ENCODE peak calls at places on chromosomes 2 and 18, in six cellular contexts. P is MM.1S, X is fibroblast of lung, S is PC-3, Z is HCT116, A is GM12878. B is an unnamed sample. For H3K36me3, the result is how much of the 10 kb centered on the place peaks cover.

GRCh38 chr2:236088368-236089057 is 79.7 kb downstream of the GBX2 start:
- DNase-seq in S (peak), P (no peak), X (no peak), Z (no peak), A (no peak), B (no peak)

GRCh38 chr18:57961876-57962505 is 82.0 kb upstream of the NEDD4L start:
- DNase-seq in P (no peak), Z (no peak), S (peak), A (no peak), X (no peak), B (peak)

GRCh38 chr2:195280024-195280423 is 377.0 kb upstream of the SLC39A10 start:
- DNase-seq in Z (no peak), S (no peak), A (no peak), P (no peak), X (peak), B (no peak)

GRCh38 chr2:224449212-224450147 is 47.6 kb upstream of the FAM124B start:
- DNase-seq in P (no peak), A (no peak), Z (peak), S (peak), X (peak), B (no peak)

GRCh38 chr18:56873441-56874140 is 222.4 kb downstream of the WDR7 start:
- DNase-seq in Z (no peak), S (no peak), X (no peak), P (peak), A (no peak), B (no peak)

GRCh38 chr18:49021433-49022129 is 70.8 kb upstream of the SMAD7 start:
- DNase-seq in Z (peak), S (peak), X (peak), P (peak), A (peak), B (no peak)

GRCh38 chr2:70301344-70302194 is at the start of gene FAM136A:
- DNase-seq in Z (peak), S (peak), P (peak), A (peak), X (peak), B (peak)

GRCh38 chr18:29225351-29225750 is 1048.4 kb upstream of the CDH2 start:
- DNase-seq in S (no peak), Z (no peak), A (no peak), X (no peak), P (no peak), B (peak)

GRCh38 chr2:19357383-19358241 is 811 bp downstream of the OSR1 start:
- DNase-seq in X (peak), Z (no peak), A (no peak), P (no peak), S (peak), B (no peak)

GRCh38 chr18:13369756-13370510 is 151.4 kb downstream of the LDLRAD4 start:
- DNase-seq in A (no peak), P (no peak), Z (no peak), X (no peak), S (no peak), B (peak)

GRCh38 chr18:53025247-53025646 is 685.2 kb downstream of the DCC start:
- DNase-seq in Z (no peak), P (no peak), X (no peak), S (no peak), A (no peak), B (no peak)

GRCh38 chr2:160402997-160403979 is 90.3 kb downstream of the RBMS1 start:
- DNase-seq in S (no peak), X (peak), Z (peak), P (no peak), A (no peak), B (peak)

GRCh38 chr2:240479561-240479960 is 44.1 kb downstream of the GPC1 start:
- DNase-seq in X (no peak), A (no peak), P (no peak), S (no peak), Z (no peak), B (no peak)

GRCh38 chr2:132766573-132766972 is 96.6 kb upstream of the LYPD1 start:
- DNase-seq in A (no peak), X (no peak), S (no peak), P (no peak), Z (no peak), B (peak)

GRCh38 chr2:15561574-15562344 is 625 bp upstream of the NBAS start:
- DNase-seq in Z (no peak), S (peak), P (no peak), A (no peak), X (peak), B (peak)

GRCh38 chr2:5236308-5236707 is 455.9 kb upstream of the SOX11 start:
- DNase-seq in P (no peak), S (no peak), A (no peak), Z (no peak), X (no peak), B (no peak)

GRCh38 chr2:196336715-196337617 is 165.6 kb upstream of the STK17B start:
- DNase-seq in P (peak), S (peak), A (peak), Z (no peak), X (peak), B (no peak)

GRCh38 chr2:8525582-8526402 is 156.1 kb upstream of the ID2 start:
- DNase-seq in A (peak), X (peak), Z (no peak), S (peak), P (peak), B (peak)

GRCh38 chr2:134522436-134522835 is 196.4 kb downstream of the TMEM163 start:
- DNase-seq in A (no peak), S (no peak), P (no peak), X (no peak), Z (no peak), B (no peak)

GRCh38 chr18:24009651-24010333 is 4.8 kb upstream of the TTC39C start:
- DNase-seq in S (no peak), X (no peak), Z (no peak), P (peak), A (peak), B (no peak)

GRCh38 chr2:80548469-80548868 is 243.9 kb upstream of the LRRTM1 start:
- DNase-seq in Z (no peak), A (no peak), P (no peak), X (no peak), S (no peak), B (no peak)

GRCh38 chr2:27891820-27892105 is 1.2 kb downstream of the BABAM2 start:
- DNase-seq in A (no peak), P (no peak), Z (no peak), X (peak), S (peak), B (peak)

DNA sequence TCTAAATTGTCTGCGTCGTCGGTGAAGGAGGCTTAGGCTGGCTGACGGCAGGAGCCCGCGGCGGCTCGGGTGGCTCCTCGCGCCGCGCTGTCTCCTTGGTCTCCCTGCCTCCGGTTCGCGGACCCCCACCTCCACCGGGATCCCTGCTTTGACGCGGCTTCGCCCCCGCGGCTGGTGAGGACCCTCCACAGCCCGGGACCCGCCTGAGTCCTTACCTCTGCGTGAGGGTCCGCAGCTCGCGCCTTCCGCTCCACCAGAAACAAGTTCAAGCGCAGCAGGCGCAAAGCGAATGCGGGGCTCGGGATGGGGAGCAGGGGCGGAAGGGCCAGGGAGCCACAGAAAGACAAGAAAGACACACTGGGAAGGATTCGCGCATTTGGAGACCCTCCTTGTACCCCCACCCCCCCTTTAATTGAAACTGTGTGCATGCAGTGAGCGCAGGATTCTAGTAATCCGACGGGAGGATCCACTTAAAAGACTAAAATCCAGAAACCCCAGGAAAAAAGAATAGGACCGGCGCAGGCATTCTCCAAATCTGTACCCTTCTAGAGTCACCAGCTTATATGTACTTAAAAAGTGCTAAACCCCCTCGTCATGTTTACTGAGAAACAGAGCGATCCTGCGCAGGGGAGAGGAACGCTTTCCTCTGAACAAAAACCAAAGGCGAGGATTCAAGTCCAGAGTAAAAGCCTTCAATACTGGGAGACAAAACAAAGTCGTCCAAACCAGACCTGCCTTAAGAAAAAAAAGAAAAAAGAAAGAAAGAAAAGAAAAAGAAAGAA is 3.8 kb downstream of the PTGR3 start:
- DNase-seq in X (no peak), S (no peak), Z (no peak), P (no peak), A (no peak), B (no peak)
- TF ChIP-seq EZH2 in X (no peak), S (no peak), Z (no peak), P (no peak), A (no peak), B (peak)

DNA sequence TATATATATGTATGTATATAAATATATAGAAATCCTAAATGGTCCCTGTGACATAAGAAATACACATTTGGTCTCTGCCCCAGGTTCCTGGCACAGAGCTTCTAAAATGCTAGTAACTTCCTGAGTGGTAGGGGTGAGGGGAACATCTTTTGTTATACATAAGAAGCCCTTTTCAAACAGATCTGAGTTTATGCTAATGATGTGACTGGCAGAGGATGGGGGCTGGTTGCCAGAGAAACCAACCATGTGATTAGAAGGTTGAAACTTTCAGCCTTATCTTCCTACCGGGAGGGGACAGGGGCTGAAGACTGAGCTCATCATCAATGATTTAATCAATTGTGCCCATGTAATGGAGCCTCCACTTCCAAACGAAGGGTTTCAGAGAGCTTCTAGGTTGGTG is 16.3 kb downstream of the MFSD2B start:
- DNase-seq in X (no peak), P (no peak), A (no peak), S (no peak), Z (no peak), B (no peak)
- H3K36me3 ChIP-seq in X (under half), P (under half), A (under half), S (under half), Z (under half), B (under half)

DNA sequence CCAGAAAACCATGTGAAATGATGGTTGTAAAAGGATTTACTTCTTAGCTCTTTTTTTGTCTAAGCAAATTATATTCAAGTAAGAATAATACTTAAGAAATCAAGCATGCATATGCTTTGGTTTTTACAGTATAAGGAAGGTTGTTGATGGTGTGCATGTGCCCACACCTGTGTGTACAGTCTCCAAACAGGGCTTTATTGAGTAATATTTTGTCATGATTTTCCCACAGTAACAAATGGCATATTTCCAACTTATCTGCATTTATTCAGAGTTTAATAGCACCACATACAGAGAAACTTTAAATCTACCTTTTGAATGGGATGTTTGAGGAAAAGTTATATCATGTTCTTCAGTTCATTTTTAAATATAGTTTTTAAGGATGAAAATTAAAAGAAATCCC is 76.5 kb upstream of the DSG1 start:
- DNase-seq in A (no peak), P (no peak), Z (no peak), S (peak), X (no peak), B (no peak)
- H3K9ac ChIP-seq in A (no peak), P (no peak), Z (peak), S (peak), X (no peak), B (no peak)

DNA sequence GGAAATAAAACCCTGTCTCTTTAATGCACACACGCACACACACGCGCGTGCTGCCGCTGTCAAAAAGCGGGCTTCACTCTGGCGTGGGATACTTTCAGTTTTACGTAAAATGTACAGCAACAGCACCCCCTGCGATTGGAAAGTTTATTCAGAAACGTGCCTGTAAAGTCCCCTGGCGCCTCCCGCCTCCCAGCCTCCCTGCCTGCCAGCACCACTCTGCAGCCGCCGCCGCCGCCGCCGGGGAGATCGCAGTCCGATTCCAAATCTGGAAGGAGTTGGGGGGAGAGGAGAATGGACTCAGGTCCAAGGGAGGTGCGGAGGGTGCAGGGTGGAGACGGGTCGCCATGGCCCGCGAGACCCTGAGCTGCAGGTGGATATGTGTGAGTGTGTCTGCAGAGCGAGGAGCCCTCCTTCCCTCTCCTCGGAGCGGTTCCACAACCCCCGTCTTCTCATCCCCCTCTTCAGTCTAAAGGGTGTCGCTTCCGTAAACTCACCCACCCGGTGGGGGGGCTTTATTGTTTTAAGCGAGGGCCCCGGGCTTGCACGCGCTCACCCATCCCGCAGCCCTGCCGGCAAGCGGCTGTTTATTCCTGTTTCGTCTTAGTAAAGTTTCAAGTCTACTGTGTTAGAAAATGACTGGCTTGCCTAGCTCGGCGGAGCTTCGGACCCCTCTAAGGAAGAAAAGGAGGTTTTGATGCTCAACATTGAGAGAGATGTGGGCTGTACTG is 1.8 kb upstream of the BCL11A start:
- DNase-seq in Z (peak), S (peak), A (no peak), X (peak), P (peak), B (peak)
- TF ChIP-seq EZH2 in Z (peak), S (no peak), A (no peak), X (peak), P (no peak), B (peak)

GRCh38 chr2:219199470-219200211 is 6.9 kb upstream of the ZFAND2B start:
- DNase-seq in Z (no peak), A (no peak), X (no peak), P (no peak), S (peak), B (no peak)
- H3K36me3 ChIP-seq in Z (under half), A (under half), X (under half), P (under half), S (under half), B (under half)

GRCh38 chr2:45843136-45843535 is 191.7 kb downstream of the PRKCE start:
- DNase-seq in A (no peak), Z (no peak), P (no peak), S (no peak), X (no peak), B (no peak)

GRCh38 chr2:45845058-45845457 is 193.6 kb downstream of the PRKCE start:
- DNase-seq in A (no peak), P (peak), X (no peak), Z (no peak), S (no peak), B (no peak)

GRCh38 chr2:45841752-45842407 is 190.4 kb downstream of the PRKCE start:
- DNase-seq in X (no peak), S (no peak), Z (no peak), P (no peak), A (no peak), B (no peak)

GRCh38 chr2:45849491-45850283 is 198.2 kb downstream of the PRKCE start:
- DNase-seq in P (no peak), S (peak), X (peak), A (no peak), Z (no peak), B (peak)

DNA sequence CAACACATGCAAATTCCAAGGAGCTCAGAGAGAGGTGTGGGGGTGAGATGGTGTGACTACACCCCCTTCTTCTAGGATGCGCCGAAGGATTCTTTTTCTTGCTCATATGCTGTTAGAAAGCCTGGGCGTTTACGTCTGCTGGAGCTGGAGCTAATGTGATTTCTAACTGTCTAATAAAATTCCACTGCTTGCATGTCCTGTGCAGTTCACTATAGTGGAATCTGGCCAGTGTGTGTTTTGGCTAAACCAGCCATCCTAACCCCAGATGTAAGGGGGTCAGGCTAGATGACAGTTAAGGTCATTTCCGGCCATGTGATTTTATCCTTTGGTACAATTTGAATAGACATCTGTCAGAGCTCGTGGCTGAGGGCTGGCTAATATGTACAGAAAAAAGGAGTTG is 194.1 kb downstream of the PRKCE start:
- DNase-seq in Z (no peak), S (no peak), P (no peak), X (no peak), A (no peak), B (no peak)
- H3K9ac ChIP-seq in Z (no peak), S (no peak), P (no peak), X (no peak), A (no peak), B (no peak)

B was measured in astrocyte.